ENCODE peak calls at places on chromosomes 7 and 10, in four cellular contexts. One of them, this sample, is unnamed.
A peak's percentile ranks its signal among the peaks of the same experiment; 100 is the strongest.

GRCh38 chr7:129535896-129536295 is 33.6 kb downstream of the SMKR1 start:
- DNase-seq in cardiac muscle cell: no peak
- DNase-seq in tibial artery: no peak
- DNase-seq in fibroblast of lung: no peak
- DNase-seq in this sample: no peak

GRCh38 chr7:131346885-131347592 is 19.4 kb downstream of the MKLN1 start:
- DNase-seq in cardiac muscle cell: no peak
- DNase-seq in tibial artery: no peak
- DNase-seq in fibroblast of lung: no peak
- DNase-seq in this sample: no peak

GRCh38 chr10:59470570-59470969 is 108.2 kb upstream of the FAM13C start:
- DNase-seq in cardiac muscle cell: no peak
- DNase-seq in tibial artery: no peak
- DNase-seq in fibroblast of lung: no peak
- DNase-seq in this sample: no peak

GRCh38 chr10:44853148-44853734 is 57.9 kb upstream of the TMEM72 start:
- DNase-seq in cardiac muscle cell: no peak
- DNase-seq in tibial artery: no peak
- DNase-seq in fibroblast of lung: peak; percentile 43
- DNase-seq in this sample: no peak

GRCh38 chr10:86936661-86937501 is 20.5 kb downstream of the MMRN2 start:
- DNase-seq in cardiac muscle cell: no peak
- DNase-seq in tibial artery: no peak
- DNase-seq in fibroblast of lung: peak; percentile 55
- DNase-seq in this sample: peak; percentile 69

GRCh38 chr7:54345746-54346145 is 196.4 kb upstream of the VSTM2A start:
- DNase-seq in cardiac muscle cell: no peak
- DNase-seq in tibial artery: no peak
- DNase-seq in fibroblast of lung: no peak
- DNase-seq in this sample: no peak

GRCh38 chr10:51653025-51653424 is 46.4 kb downstream of the CSTF2T start:
- DNase-seq in cardiac muscle cell: no peak
- DNase-seq in tibial artery: no peak
- DNase-seq in fibroblast of lung: no peak
- DNase-seq in this sample: no peak

GRCh38 chr7:139999516-139999915 is 63.2 kb downstream of the PARP12 start:
- DNase-seq in cardiac muscle cell: no peak
- DNase-seq in tibial artery: no peak
- DNase-seq in fibroblast of lung: no peak
- DNase-seq in this sample: no peak

GRCh38 chr10:36494386-36494785 is 631.0 kb upstream of the ANKRD30A start:
- DNase-seq in cardiac muscle cell: no peak
- DNase-seq in tibial artery: no peak
- DNase-seq in fibroblast of lung: peak; percentile 86
- DNase-seq in this sample: no peak

GRCh38 chr10:18607503-18607902 is 43.9 kb downstream of the NSUN6 start:
- DNase-seq in cardiac muscle cell: peak; percentile 56
- DNase-seq in tibial artery: no peak
- DNase-seq in fibroblast of lung: peak; percentile 89
- DNase-seq in this sample: no peak

GRCh38 chr7:48112431-48113165 is 23.5 kb downstream of the UPP1 start:
- DNase-seq in cardiac muscle cell: no peak
- DNase-seq in tibial artery: no peak
- DNase-seq in fibroblast of lung: peak; percentile 70
- DNase-seq in this sample: no peak

GRCh38 chr7:25861704-25862253 is 290.2 kb upstream of the NFE2L3 start:
- DNase-seq in cardiac muscle cell: no peak
- DNase-seq in tibial artery: no peak
- DNase-seq in fibroblast of lung: no peak
- DNase-seq in this sample: no peak

GRCh38 chr10:73096452-73097304 is at the start of gene P4HA1:
- DNase-seq in cardiac muscle cell: peak; percentile 98
- DNase-seq in tibial artery: peak; percentile 100
- DNase-seq in fibroblast of lung: peak; percentile 95
- DNase-seq in this sample: peak; percentile 99

GRCh38 chr10:35834916-35835499 is 192.9 kb upstream of the FZD8 start:
- DNase-seq in cardiac muscle cell: no peak
- DNase-seq in tibial artery: no peak
- DNase-seq in fibroblast of lung: no peak
- DNase-seq in this sample: no peak

GRCh38 chr10:101774589-101775272 is 1.2 kb downstream of the FGF8 start:
- DNase-seq in cardiac muscle cell: no peak
- DNase-seq in tibial artery: no peak
- DNase-seq in fibroblast of lung: no peak
- DNase-seq in this sample: peak; percentile 61

GRCh38 chr7:43038229-43038628 is 74.2 kb upstream of the HECW1 start:
- DNase-seq in cardiac muscle cell: no peak
- DNase-seq in tibial artery: no peak
- DNase-seq in fibroblast of lung: peak; percentile 92
- DNase-seq in this sample: no peak

GRCh38 chr10:73225518-73225917 is 21.5 kb downstream of the DNAJC9 start:
- DNase-seq in cardiac muscle cell: no peak
- DNase-seq in tibial artery: no peak
- DNase-seq in fibroblast of lung: no peak
- DNase-seq in this sample: no peak

GRCh38 chr10:13658864-13659685 is 72.3 kb downstream of the PRPF18 start:
- DNase-seq in cardiac muscle cell: no peak
- DNase-seq in tibial artery: peak; percentile 75
- DNase-seq in fibroblast of lung: no peak
- DNase-seq in this sample: no peak

GRCh38 chr7:30877010-30877740 is 34.5 kb upstream of the AQP1 start:
- DNase-seq in cardiac muscle cell: no peak
- DNase-seq in tibial artery: no peak
- DNase-seq in fibroblast of lung: peak; percentile 40
- DNase-seq in this sample: no peak

GRCh38 chr7:114419441-114420107 is 5.0 kb downstream of the FOXP2 start:
- DNase-seq in cardiac muscle cell: no peak
- DNase-seq in tibial artery: no peak
- DNase-seq in fibroblast of lung: peak; percentile 39
- DNase-seq in this sample: no peak

GRCh38 chr7:16594061-16594460 is 51.5 kb downstream of the ANKMY2 start:
- DNase-seq in cardiac muscle cell: no peak
- DNase-seq in tibial artery: no peak
- DNase-seq in fibroblast of lung: peak; percentile 75
- DNase-seq in this sample: no peak

GRCh38 chr10:52755297-52756062 is 17.1 kb downstream of the MBL2 start:
- DNase-seq in cardiac muscle cell: no peak
- DNase-seq in tibial artery: no peak
- DNase-seq in fibroblast of lung: peak; percentile 70
- DNase-seq in this sample: no peak

GRCh38 chr7:155003215-155003999 is 483 bp upstream of the PAXIP1 start:
- DNase-seq in cardiac muscle cell: peak; percentile 90
- DNase-seq in tibial artery: peak; percentile 91
- DNase-seq in fibroblast of lung: peak; percentile 71
- DNase-seq in this sample: peak; percentile 89

GRCh38 chr10:22349758-22350157 is 4.5 kb downstream of the SPAG6 start:
- DNase-seq in cardiac muscle cell: no peak
- DNase-seq in tibial artery: no peak
- DNase-seq in fibroblast of lung: no peak
- DNase-seq in this sample: no peak

GRCh38 chr10:116270691-116271592 is 2.1 kb downstream of the GFRA1 start:
- DNase-seq in cardiac muscle cell: peak; percentile 44
- DNase-seq in tibial artery: no peak
- DNase-seq in fibroblast of lung: peak; percentile 15
- DNase-seq in this sample: no peak

GRCh38 chr7:47492720-47493119 is 89.2 kb downstream of the TNS3 start:
- DNase-seq in cardiac muscle cell: no peak
- DNase-seq in tibial artery: no peak
- DNase-seq in fibroblast of lung: peak; percentile 50
- DNase-seq in this sample: no peak

GRCh38 chr7:50792342-50793114 is 9.8 kb upstream of the GRB10 start:
- DNase-seq in cardiac muscle cell: peak; percentile 67
- DNase-seq in tibial artery: peak; percentile 72
- DNase-seq in fibroblast of lung: peak; percentile 72
- DNase-seq in this sample: no peak

GRCh38 chr7:136509466-136509865 is 359.0 kb upstream of the CHRM2 start:
- DNase-seq in cardiac muscle cell: no peak
- DNase-seq in tibial artery: no peak
- DNase-seq in fibroblast of lung: no peak
- DNase-seq in this sample: no peak

GRCh38 chr7:139827042-139827441 is 2.0 kb upstream of the TBXAS1 start:
- DNase-seq in cardiac muscle cell: no peak
- DNase-seq in tibial artery: no peak
- DNase-seq in fibroblast of lung: no peak
- DNase-seq in this sample: no peak

GRCh38 chr10:118712930-118713634 is 41.7 kb downstream of the CACUL1 start:
- DNase-seq in cardiac muscle cell: no peak
- DNase-seq in tibial artery: no peak
- DNase-seq in fibroblast of lung: no peak
- DNase-seq in this sample: no peak
- TF ChIP-seq CTCF in cardiac muscle cell: peak; percentile 21
- TF ChIP-seq CTCF in tibial artery: no peak
- TF ChIP-seq CTCF in fibroblast of lung: peak; percentile 14
- TF ChIP-seq CTCF in this sample: no peak

GRCh38 chr7:37944737-37945054 is 24.3 kb downstream of the EPDR1 start:
- DNase-seq in cardiac muscle cell: no peak
- DNase-seq in tibial artery: no peak
- DNase-seq in fibroblast of lung: no peak
- DNase-seq in this sample: no peak
- H3K4me3 ChIP-seq in cardiac muscle cell: no peak overlapping the region
- H3K4me3 ChIP-seq in tibial artery: no peak overlapping the region
- H3K4me3 ChIP-seq in fibroblast of lung: no peak overlapping the region
- H3K4me3 ChIP-seq in this sample: no peak overlapping the region

DNA sequence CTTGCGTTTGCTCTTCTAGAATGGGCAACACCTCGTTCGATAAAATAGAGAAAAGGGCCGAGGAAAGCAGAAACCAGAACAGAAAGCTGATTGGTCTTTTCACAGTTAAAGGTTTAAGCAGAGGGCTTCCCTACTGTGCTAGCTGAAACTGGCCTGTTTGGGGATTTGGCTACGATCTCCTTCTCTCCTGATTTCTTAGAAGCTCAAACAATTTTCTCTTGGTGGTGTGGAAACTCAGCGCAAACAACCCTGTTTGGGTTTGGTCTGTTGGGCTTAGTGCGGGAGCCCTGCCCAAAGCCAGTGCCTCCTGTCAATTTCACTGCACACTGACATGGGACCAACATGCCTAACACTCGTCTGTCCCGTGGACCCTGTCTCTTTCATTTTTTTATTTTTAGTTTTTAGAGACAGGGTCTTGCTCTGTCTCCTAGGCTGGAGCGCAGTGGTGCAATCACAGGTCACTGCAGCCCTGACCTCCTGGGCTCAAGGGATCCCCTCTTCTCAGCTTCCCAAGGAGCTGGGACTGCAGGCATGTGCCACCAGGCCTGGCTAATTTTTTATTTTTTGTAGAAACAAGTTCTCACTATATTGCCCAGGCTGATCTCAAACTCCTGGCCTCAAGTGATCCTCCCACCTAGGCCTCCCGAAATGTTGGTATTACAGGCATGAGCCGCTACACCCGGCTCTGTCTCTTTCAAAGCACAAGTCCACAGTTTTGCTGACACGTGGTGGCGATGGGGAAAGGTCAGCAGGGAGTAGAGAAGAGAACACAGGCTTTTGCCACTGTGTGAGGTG is 16.5 kb upstream of the BNIP3 start:
- DNase-seq in cardiac muscle cell: no peak
- DNase-seq in tibial artery: peak; percentile 53
- DNase-seq in fibroblast of lung: no peak
- DNase-seq in this sample: no peak
- H3K27ac ChIP-seq in cardiac muscle cell: peak overlapping the region; percentile 75
- H3K27ac ChIP-seq in tibial artery: peak overlapping the region; percentile 34
- H3K27ac ChIP-seq in fibroblast of lung: no peak overlapping the region
- H3K27ac ChIP-seq in this sample: peak overlapping the region; percentile 76

GRCh38 chr10:46231087-46231486 is 55.7 kb upstream of the ANTXRL start:
- DNase-seq in cardiac muscle cell: no peak
- DNase-seq in tibial artery: peak; percentile 35
- DNase-seq in fibroblast of lung: no peak
- DNase-seq in this sample: peak; percentile 43
- TF ChIP-seq CTCF in cardiac muscle cell: no peak
- TF ChIP-seq CTCF in tibial artery: no peak
- TF ChIP-seq CTCF in fibroblast of lung: no peak
- TF ChIP-seq CTCF in this sample: no peak

GRCh38 chr10:63573068-63573697 is 52.0 kb downstream of the REEP3 start:
- DNase-seq in cardiac muscle cell: no peak
- DNase-seq in tibial artery: no peak
- DNase-seq in fibroblast of lung: peak; percentile 76
- DNase-seq in this sample: no peak
- H3K4me3 ChIP-seq in cardiac muscle cell: no peak overlapping the region
- H3K4me3 ChIP-seq in tibial artery: peak overlapping the region; percentile 7
- H3K4me3 ChIP-seq in fibroblast of lung: no peak overlapping the region
- H3K4me3 ChIP-seq in this sample: no peak overlapping the region

GRCh38 chr7:95547949-95548348 is 48.4 kb downstream of the PDK4 start:
- DNase-seq in cardiac muscle cell: no peak
- DNase-seq in tibial artery: no peak
- DNase-seq in fibroblast of lung: no peak
- DNase-seq in this sample: no peak
- H3K27ac ChIP-seq in cardiac muscle cell: no peak overlapping the region
- H3K27ac ChIP-seq in tibial artery: peak overlapping the region; percentile 88
- H3K27ac ChIP-seq in fibroblast of lung: no peak overlapping the region
- H3K27ac ChIP-seq in this sample: peak overlapping the region; percentile 95

DNA sequence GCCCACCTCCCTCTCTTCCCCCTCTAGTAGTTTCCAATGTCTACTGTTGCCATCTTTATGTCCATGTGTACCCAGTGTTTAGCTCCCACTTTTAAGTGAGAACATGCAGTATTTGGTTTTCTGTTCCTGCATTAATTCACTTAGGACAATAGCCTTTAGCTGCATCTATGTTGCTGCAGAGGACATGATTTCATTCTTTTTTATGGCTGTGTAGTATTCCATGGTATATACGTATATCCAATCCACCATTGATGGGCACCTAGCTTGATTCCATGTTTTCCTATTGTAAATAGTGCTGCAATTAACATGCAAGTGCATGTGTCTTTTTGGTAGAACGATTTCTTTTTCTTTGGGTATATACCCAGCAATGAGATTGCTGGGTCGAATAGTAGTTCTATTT is 170.4 kb downstream of the NOC3L start:
- DNase-seq in cardiac muscle cell: no peak
- DNase-seq in tibial artery: no peak
- DNase-seq in fibroblast of lung: no peak
- DNase-seq in this sample: no peak
- TF ChIP-seq CTCF in cardiac muscle cell: no peak
- TF ChIP-seq CTCF in tibial artery: no peak
- TF ChIP-seq CTCF in fibroblast of lung: no peak
- TF ChIP-seq CTCF in this sample: no peak

GRCh38 chr10:32955299-32955772 is 2.7 kb downstream of the ITGB1 start:
- DNase-seq in cardiac muscle cell: no peak
- DNase-seq in tibial artery: no peak
- DNase-seq in fibroblast of lung: no peak
- DNase-seq in this sample: no peak
- H3K4me3 ChIP-seq in cardiac muscle cell: peak overlapping the region; percentile 7
- H3K4me3 ChIP-seq in tibial artery: peak overlapping the region; percentile 98
- H3K4me3 ChIP-seq in fibroblast of lung: peak overlapping the region; percentile 99
- H3K4me3 ChIP-seq in this sample: peak overlapping the region; percentile 97

This sample was measured in coronary artery.